ENCODE peak calls at places on chromosome 13, in six cellular contexts. One of them, this sample, is unnamed.

GRCh38 chr13:47109028-47109427 is 212.2 kb upstream of the HTR2A start:
- DNase-seq in gastrocnemius medialis: no peak
- DNase-seq in body of pancreas: no peak
- DNase-seq in lower lobe of right lung: no peak
- DNase-seq in choroid plexus epithelial cell: no peak
- DNase-seq in K562: no peak
- DNase-seq in this sample: no peak

GRCh38 chr13:49446473-49446872 is 2.4 kb downstream of the SETDB2 start:
- DNase-seq in gastrocnemius medialis: no peak
- DNase-seq in body of pancreas: no peak
- DNase-seq in lower lobe of right lung: no peak
- DNase-seq in choroid plexus epithelial cell: no peak
- DNase-seq in K562: no peak
- DNase-seq in this sample: no peak

GRCh38 chr13:91014696-91015095 is 332.8 kb upstream of the MIR17HG start:
- DNase-seq in gastrocnemius medialis: no peak
- DNase-seq in body of pancreas: no peak
- DNase-seq in lower lobe of right lung: no peak
- DNase-seq in choroid plexus epithelial cell: peak
- DNase-seq in K562: no peak
- DNase-seq in this sample: no peak

GRCh38 chr13:97913206-97913605 is 40.3 kb upstream of the IPO5 start:
- DNase-seq in gastrocnemius medialis: no peak
- DNase-seq in body of pancreas: no peak
- DNase-seq in lower lobe of right lung: no peak
- DNase-seq in choroid plexus epithelial cell: no peak
- DNase-seq in K562: no peak
- DNase-seq in this sample: no peak

GRCh38 chr13:43390101-43390500 is 366.7 kb downstream of the DNAJC15 start:
- DNase-seq in gastrocnemius medialis: no peak
- DNase-seq in body of pancreas: no peak
- DNase-seq in lower lobe of right lung: no peak
- DNase-seq in choroid plexus epithelial cell: peak
- DNase-seq in K562: no peak
- DNase-seq in this sample: no peak

GRCh38 chr13:52600666-52601065 is 41.6 kb upstream of the HNRNPA1L2 start:
- DNase-seq in gastrocnemius medialis: no peak
- DNase-seq in body of pancreas: no peak
- DNase-seq in lower lobe of right lung: no peak
- DNase-seq in choroid plexus epithelial cell: peak
- DNase-seq in K562: no peak
- DNase-seq in this sample: peak

GRCh38 chr13:30829788-30830637 is 76.1 kb upstream of the MEDAG start:
- DNase-seq in gastrocnemius medialis: no peak
- DNase-seq in body of pancreas: no peak
- DNase-seq in lower lobe of right lung: no peak
- DNase-seq in choroid plexus epithelial cell: no peak
- DNase-seq in K562: no peak
- DNase-seq in this sample: no peak

GRCh38 chr13:98390086-98390697 is 186.7 kb downstream of the STK24 start:
- DNase-seq in gastrocnemius medialis: no peak
- DNase-seq in body of pancreas: no peak
- DNase-seq in lower lobe of right lung: no peak
- DNase-seq in choroid plexus epithelial cell: peak
- DNase-seq in K562: no peak
- DNase-seq in this sample: peak

GRCh38 chr13:72004975-72005374 is 138.0 kb upstream of the DACH1 start:
- DNase-seq in gastrocnemius medialis: no peak
- DNase-seq in body of pancreas: no peak
- DNase-seq in lower lobe of right lung: no peak
- DNase-seq in choroid plexus epithelial cell: peak
- DNase-seq in K562: no peak
- DNase-seq in this sample: peak

GRCh38 chr13:100214886-100215285 is 126.0 kb downstream of the PCCA start:
- DNase-seq in gastrocnemius medialis: no peak
- DNase-seq in body of pancreas: no peak
- DNase-seq in lower lobe of right lung: no peak
- DNase-seq in choroid plexus epithelial cell: peak
- DNase-seq in K562: no peak
- DNase-seq in this sample: peak

GRCh38 chr13:111201304-111201940 is 86.3 kb downstream of the ARHGEF7 start:
- DNase-seq in gastrocnemius medialis: no peak
- DNase-seq in body of pancreas: no peak
- DNase-seq in lower lobe of right lung: no peak
- DNase-seq in choroid plexus epithelial cell: no peak
- DNase-seq in K562: no peak
- DNase-seq in this sample: no peak
- H3K4me3 ChIP-seq in gastrocnemius medialis: no peak
- H3K4me3 ChIP-seq in body of pancreas: no peak
- H3K4me3 ChIP-seq in lower lobe of right lung: no peak
- H3K4me3 ChIP-seq in choroid plexus epithelial cell: no peak
- H3K4me3 ChIP-seq in K562: no peak
- H3K4me3 ChIP-seq in this sample: no peak

DNA sequence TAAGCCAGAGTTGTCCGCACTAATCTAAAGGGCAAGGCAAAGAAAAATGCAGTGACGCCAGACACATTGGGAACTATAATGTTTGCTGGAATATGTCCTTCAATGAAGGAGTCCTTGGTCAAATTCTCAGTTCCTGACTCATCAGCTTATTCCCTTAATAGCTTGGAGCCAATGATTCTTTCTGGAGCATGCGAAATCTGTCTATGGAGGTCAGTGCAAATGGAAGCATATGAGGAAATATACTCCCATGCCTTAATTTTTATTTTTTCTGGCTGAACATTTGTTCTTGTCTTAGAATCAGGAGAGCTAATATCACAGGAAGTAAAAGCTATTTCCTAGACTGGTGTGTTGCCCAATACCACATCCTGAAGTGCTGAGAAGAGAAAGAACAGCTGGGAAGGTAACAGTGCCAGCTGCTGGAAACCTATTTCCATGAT is 289.8 kb upstream of the SPRY2 start:
- DNase-seq in gastrocnemius medialis: peak
- DNase-seq in body of pancreas: no peak
- DNase-seq in lower lobe of right lung: no peak
- DNase-seq in choroid plexus epithelial cell: peak
- DNase-seq in K562: no peak
- DNase-seq in this sample: peak
- TF ChIP-seq CTCF in gastrocnemius medialis: no peak
- TF ChIP-seq CTCF in body of pancreas: no peak
- TF ChIP-seq CTCF in lower lobe of right lung: no peak
- TF ChIP-seq CTCF in choroid plexus epithelial cell: no peak
- TF ChIP-seq CTCF in K562: no peak
- TF ChIP-seq CTCF in this sample: no peak

GRCh38 chr13:38697197-38697596 is 10.3 kb downstream of the FREM2 start:
- DNase-seq in gastrocnemius medialis: peak
- DNase-seq in body of pancreas: no peak
- DNase-seq in lower lobe of right lung: no peak
- DNase-seq in choroid plexus epithelial cell: no peak
- DNase-seq in K562: no peak
- DNase-seq in this sample: no peak

GRCh38 chr13:38693641-38694040 is 6.8 kb downstream of the FREM2 start:
- DNase-seq in gastrocnemius medialis: peak
- DNase-seq in body of pancreas: peak
- DNase-seq in lower lobe of right lung: no peak
- DNase-seq in choroid plexus epithelial cell: no peak
- DNase-seq in K562: no peak
- DNase-seq in this sample: no peak

GRCh38 chr13:38688674-38689073 is 1.8 kb downstream of the FREM2 start:
- DNase-seq in gastrocnemius medialis: no peak
- DNase-seq in body of pancreas: peak
- DNase-seq in lower lobe of right lung: no peak
- DNase-seq in choroid plexus epithelial cell: no peak
- DNase-seq in K562: no peak
- DNase-seq in this sample: no peak

GRCh38 chr13:38690231-38690630 is 3.4 kb downstream of the FREM2 start:
- DNase-seq in gastrocnemius medialis: no peak
- DNase-seq in body of pancreas: no peak
- DNase-seq in lower lobe of right lung: no peak
- DNase-seq in choroid plexus epithelial cell: no peak
- DNase-seq in K562: no peak
- DNase-seq in this sample: no peak

GRCh38 chr13:38693168-38693567 is 6.3 kb downstream of the FREM2 start:
- DNase-seq in gastrocnemius medialis: no peak
- DNase-seq in body of pancreas: no peak
- DNase-seq in lower lobe of right lung: no peak
- DNase-seq in choroid plexus epithelial cell: no peak
- DNase-seq in K562: no peak
- DNase-seq in this sample: no peak
- H3K4me3 ChIP-seq in gastrocnemius medialis: peak
- H3K4me3 ChIP-seq in body of pancreas: no peak
- H3K4me3 ChIP-seq in lower lobe of right lung: no peak
- H3K4me3 ChIP-seq in choroid plexus epithelial cell: no peak
- H3K4me3 ChIP-seq in K562: no peak
- H3K4me3 ChIP-seq in this sample: no peak

GRCh38 chr13:70333752-70334151 is 225.5 kb upstream of the KLHL1 start:
- DNase-seq in gastrocnemius medialis: no peak
- DNase-seq in body of pancreas: no peak
- DNase-seq in lower lobe of right lung: no peak
- DNase-seq in choroid plexus epithelial cell: no peak
- DNase-seq in K562: no peak
- DNase-seq in this sample: no peak

GRCh38 chr13:70338608-70339007 is 230.4 kb upstream of the KLHL1 start:
- DNase-seq in gastrocnemius medialis: no peak
- DNase-seq in body of pancreas: no peak
- DNase-seq in lower lobe of right lung: no peak
- DNase-seq in choroid plexus epithelial cell: no peak
- DNase-seq in K562: no peak
- DNase-seq in this sample: no peak

GRCh38 chr13:70339738-70340137 is 231.5 kb upstream of the KLHL1 start:
- DNase-seq in gastrocnemius medialis: no peak
- DNase-seq in body of pancreas: peak
- DNase-seq in lower lobe of right lung: no peak
- DNase-seq in choroid plexus epithelial cell: peak
- DNase-seq in K562: no peak
- DNase-seq in this sample: peak
- TF ChIP-seq CTCF in gastrocnemius medialis: no peak
- TF ChIP-seq CTCF in body of pancreas: peak
- TF ChIP-seq CTCF in lower lobe of right lung: peak
- TF ChIP-seq CTCF in choroid plexus epithelial cell: peak
- TF ChIP-seq CTCF in K562: no peak
- TF ChIP-seq CTCF in this sample: peak

GRCh38 chr13:48181482-48182145 is 51.4 kb upstream of the ITM2B start:
- DNase-seq in gastrocnemius medialis: no peak
- DNase-seq in body of pancreas: no peak
- DNase-seq in lower lobe of right lung: no peak
- DNase-seq in choroid plexus epithelial cell: no peak
- DNase-seq in K562: no peak
- DNase-seq in this sample: no peak
- H3K4me3 ChIP-seq in gastrocnemius medialis: no peak
- H3K4me3 ChIP-seq in body of pancreas: no peak
- H3K4me3 ChIP-seq in lower lobe of right lung: no peak
- H3K4me3 ChIP-seq in choroid plexus epithelial cell: no peak
- H3K4me3 ChIP-seq in K562: no peak
- H3K4me3 ChIP-seq in this sample: no peak